ENCODE peak calls at places on chromosome X, in seven cellular contexts. G, E, C, N, Y, I and V are unnamed samples.

GRCh38 chrX:39629001-39629400 is 468.8 kb downstream of the BCOR start:
- DNase-seq in Y (no peak), G (no peak), I (no peak), C (peak), E (no peak), N (no peak), V (no peak)

GRCh38 chrX:40844476-40844875 is 109.1 kb upstream of the MED14 start:
- DNase-seq in N (no peak), I (no peak), E (peak), C (no peak), Y (no peak), G (no peak), V (peak)

GRCh38 chrX:7586126-7586525 is 256.8 kb upstream of the VCX start:
- DNase-seq in E (peak), C (peak), I (no peak), G (peak), N (no peak), Y (no peak), V (peak)

GRCh38 chrX:96314974-96315373 is 369.7 kb upstream of the DIAPH2 start:
- DNase-seq in E (peak), C (peak), N (peak), Y (no peak), I (no peak), G (no peak), V (peak)

GRCh38 chrX:2662586-2662985 is 28.5 kb upstream of the CD99 start:
- DNase-seq in G (no peak), C (no peak), E (no peak), Y (no peak), I (no peak), N (no peak), V (no peak)

GRCh38 chrX:77937291-77937690 is 26.8 kb downstream of the ATP7A start:
- DNase-seq in G (no peak), C (no peak), Y (no peak), I (no peak), N (peak), E (peak), V (peak)

GRCh38 chrX:48761674-48762471 is at the start of gene GLOD5:
- DNase-seq in G (peak), Y (no peak), I (no peak), C (peak), E (no peak), N (peak), V (peak)

GRCh38 chrX:105464611-105465010 is 244.1 kb upstream of the TEX13A start:
- DNase-seq in I (no peak), Y (no peak), N (no peak), G (no peak), C (no peak), E (no peak), V (no peak)

GRCh38 chrX:129540725-129541184 is 696 bp downstream of the OCRL start:
- DNase-seq in I (no peak), E (no peak), Y (peak), C (no peak), N (no peak), G (no peak), V (peak)